ENCODE peak calls at places on chromosomes 4 and X, in six cellular contexts. O is HCT116, W is mesendoderm, R is IMR-90, B is GM23248, H is Karpas-422. S is an unnamed sample.

GRCh38 chr4:182903013-182903412 is 14.2 kb downstream of the DCTD start:
- DNase-seq in O (no peak), H (no peak), W (no peak), B (no peak), R (no peak), S (no peak)

GRCh38 chrX:50158616-50159015 is 42.2 kb downstream of the AKAP4 start:
- DNase-seq in H (no peak), B (no peak), O (no peak), R (no peak), W (no peak), S (no peak)

GRCh38 chr4:169485791-169486742 is 126.3 kb downstream of the NEK1 start:
- DNase-seq in H (peak; percentile 71), W (peak; percentile 65), R (peak; percentile 71), B (peak; percentile 77), O (peak; percentile 49), S (peak; percentile 42)

GRCh38 chr4:143348233-143349077 is 11.8 kb downstream of the GAB1 start:
- DNase-seq in O (no peak), H (no peak), W (no peak), R (no peak), B (no peak), S (no peak)

GRCh38 chr4:80424225-80424581 is 88.7 kb downstream of the CFAP299 start:
- DNase-seq in H (no peak), R (peak; percentile 58), W (no peak), O (no peak), B (no peak), S (no peak)

GRCh38 chrX:103811858-103812257 is 20.2 kb downstream of the RAB9B start:
- DNase-seq in W (no peak), H (no peak), O (no peak), B (no peak), R (no peak), S (no peak)

GRCh38 chr4:4851906-4852305 is 7.6 kb upstream of the MSX1 start:
- DNase-seq in W (no peak), O (no peak), B (no peak), R (no peak), H (no peak), S (no peak)

GRCh38 chr4:6221851-6222760 is 21.8 kb upstream of the JAKMIP1 start:
- DNase-seq in B (peak; percentile 49), R (no peak), W (peak; percentile 81), O (peak; percentile 29), H (no peak), S (no peak)

GRCh38 chr4:113878718-113879117 is 100.7 kb downstream of the ARSJ start:
- DNase-seq in B (peak; percentile 39), O (no peak), H (peak; percentile 46), R (peak; percentile 57), W (peak; percentile 97), S (peak; percentile 75)

GRCh38 chr4:149796381-149796780 is 19.3 kb downstream of the IQCM start:
- DNase-seq in H (no peak), O (no peak), R (no peak), W (peak; percentile 8), B (peak; percentile 15), S (no peak)

GRCh38 chr4:140037353-140038030 is 116.5 kb downstream of the MAML3 start:
- DNase-seq in R (peak; percentile 97), W (no peak), H (no peak), O (no peak), B (peak; percentile 94), S (peak; percentile 97)

GRCh38 chrX:72060196-72060974 is 71.3 kb downstream of the RTL5 start:
- DNase-seq in W (peak; percentile 79), B (peak; percentile 21), H (peak; percentile 65), O (no peak), R (peak; percentile 5), S (no peak)

GRCh38 chr4:14646831-14647230 is 355.4 kb upstream of the CPEB2 start:
- DNase-seq in B (no peak), O (no peak), W (no peak), R (no peak), H (no peak), S (peak; percentile 40)

GRCh38 chr4:67871867-67872266 is 11.9 kb downstream of the TMPRSS11D start:
- DNase-seq in W (peak; percentile 44), H (peak; percentile 67), O (peak; percentile 37), B (peak; percentile 70), R (peak; percentile 61), S (peak; percentile 28)

GRCh38 chr4:1712216-1713002 is at the start of gene SLBP:
- DNase-seq in O (peak; percentile 93), B (peak; percentile 95), R (peak; percentile 88), W (peak; percentile 96), H (peak; percentile 99), S (peak; percentile 85)

GRCh38 chr4:13289391-13289790 is 194.7 kb downstream of the RAB28 start:
- DNase-seq in W (no peak), B (peak; percentile 69), H (no peak), R (peak; percentile 11), O (no peak), S (peak; percentile 82)

GRCh38 chr4:2696423-2696822 is 59.7 kb downstream of the TNIP2 start:
- DNase-seq in R (no peak), W (no peak), B (no peak), O (no peak), H (peak; percentile 98), S (no peak)

GRCh38 chrX:24099394-24099793 is 44.6 kb downstream of the EIF2S3 start:
- DNase-seq in R (no peak), O (no peak), H (no peak), B (no peak), W (no peak), S (no peak)

DNA sequence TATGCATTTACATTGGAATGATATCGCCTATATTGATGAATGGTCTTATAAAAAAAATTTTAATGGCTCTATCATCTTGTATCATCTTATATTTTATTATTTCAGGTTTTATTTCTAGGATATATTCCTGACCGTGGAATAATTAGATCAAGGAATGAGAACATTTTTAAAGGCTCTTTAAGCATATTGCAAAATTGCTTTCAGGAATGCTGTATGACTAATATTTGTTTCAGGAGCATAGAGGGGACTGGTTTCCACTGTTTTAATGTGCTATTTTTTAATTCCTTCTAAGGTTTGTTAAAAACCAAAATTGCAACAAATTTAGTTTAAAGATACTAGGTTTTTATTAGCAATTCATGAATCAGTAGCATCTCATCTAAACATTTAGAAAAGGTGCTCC is 120.2 kb downstream of the BMPR1B start:
- DNase-seq in B (peak; percentile 72), R (peak; percentile 66), W (no peak), H (no peak), O (no peak), S (peak; percentile 31)
- H3K4me2 ChIP-seq in B (peak overlapping the region; percentile 61), R (peak overlapping the region; percentile 17), W (no peak overlapping the region), H (no peak overlapping the region), O (no peak overlapping the region), S (peak overlapping the region; percentile 20)

GRCh38 chr4:83112678-83113428 is 1.7 kb downstream of the PLAC8 start:
- DNase-seq in B (peak; percentile 13), R (peak; percentile 12), W (no peak), O (no peak), H (no peak), S (peak; percentile 72)

GRCh38 chr4:83114576-83114975 is at the start of gene PLAC8:
- DNase-seq in B (no peak), H (no peak), W (peak; percentile 37), O (no peak), R (no peak), S (peak; percentile 21)

GRCh38 chr4:83115000-83115399 is 471 bp upstream of the PLAC8 start:
- DNase-seq in H (no peak), B (peak; percentile 75), W (peak; percentile 70), O (no peak), R (peak; percentile 59), S (peak; percentile 62)

GRCh38 chr4:83113429-83113786 is 1.1 kb downstream of the PLAC8 start:
- DNase-seq in R (no peak), W (no peak), O (no peak), B (no peak), H (no peak), S (no peak)

DNA sequence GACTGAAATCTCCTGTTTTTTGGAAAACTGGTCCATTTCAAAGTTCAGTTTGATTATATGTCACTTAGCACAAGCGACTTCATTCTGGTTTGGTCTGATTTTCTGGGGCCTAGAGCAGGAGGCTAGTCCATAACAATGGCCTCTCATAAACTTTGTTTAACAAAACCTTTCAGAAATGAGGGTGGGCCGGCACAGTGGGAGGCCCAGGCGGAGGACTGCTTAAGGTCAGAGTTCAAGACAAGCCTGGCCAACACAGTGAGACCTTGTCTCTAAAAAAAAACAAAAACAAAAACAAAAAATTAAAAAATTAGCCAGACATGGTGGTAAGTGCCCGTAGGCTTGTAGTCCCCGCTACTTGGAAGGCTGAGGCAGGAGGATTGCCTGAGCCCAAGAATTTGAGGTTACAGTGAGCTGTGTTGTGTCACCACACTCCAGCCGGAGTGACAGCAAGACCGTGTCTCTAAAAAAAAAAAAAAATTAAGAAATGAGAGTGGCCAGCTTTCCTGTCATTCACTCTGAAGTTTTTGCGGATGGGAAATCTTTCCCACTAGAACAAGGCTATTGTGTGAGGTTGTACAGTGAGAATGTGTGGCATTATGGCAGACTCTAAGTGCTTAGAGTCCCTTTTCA is 1.2 kb upstream of the PLAC8 start:
- DNase-seq in R (no peak), W (no peak), B (no peak), H (no peak), O (no peak), S (no peak)
- H3K9ac ChIP-seq in R (no peak overlapping the region), W (no peak overlapping the region), B (no peak overlapping the region), H (no peak overlapping the region), O (no peak overlapping the region), S (no peak overlapping the region)

GRCh38 chr4:55125087-55125721 is at the start of gene KDR:
- DNase-seq in R (no peak), B (peak; percentile 51), O (no peak), W (peak; percentile 74), H (peak; percentile 24), S (peak; percentile 23)

GRCh38 chr4:55122235-55122634 is 3.2 kb downstream of the KDR start:
- DNase-seq in O (no peak), W (no peak), B (no peak), H (peak; percentile 12), R (no peak), S (no peak)

GRCh38 chr4:55124337-55125076 is 888 bp downstream of the KDR start:
- DNase-seq in W (peak; percentile 65), R (no peak), H (peak; percentile 10), B (peak; percentile 13), O (no peak), S (no peak)

GRCh38 chr4:55125763-55126541 is 557 bp upstream of the KDR start:
- DNase-seq in W (peak; percentile 42), R (no peak), O (no peak), H (peak; percentile 14), B (peak; percentile 36), S (peak; percentile 14)

GRCh38 chr4:55123791-55124190 is 1.6 kb downstream of the KDR start:
- DNase-seq in W (peak; percentile 10), H (peak; percentile 21), O (no peak), B (no peak), R (no peak), S (no peak)
- H3K27me3 ChIP-seq in W (no peaks in the 10 kb centered on the region), H (no peaks in the 10 kb centered on the region), O (no peaks in the 10 kb centered on the region), B (peaks cover 13% of the 10 kb centered on the region), R (peaks cover 34% of the 10 kb centered on the region), S (peaks cover 2% of the 10 kb centered on the region)

GRCh38 chrX:110180928-110181310 is 137.0 kb downstream of the AMMECR1 start:
- DNase-seq in O (peak; percentile 47), H (no peak), R (peak; percentile 36), W (no peak), B (peak; percentile 83), S (peak; percentile 49)
- H3K4me2 ChIP-seq in O (peak overlapping the region; percentile 62), H (no peak overlapping the region), R (peak overlapping the region; percentile 54), W (no peak overlapping the region), B (peak overlapping the region; percentile 34), S (peak overlapping the region; percentile 78)

GRCh38 chr4:88797725-88798124 is 100.1 kb upstream of the NAP1L5 start:
- DNase-seq in B (no peak), R (no peak), O (no peak), W (no peak), H (no peak), S (no peak)
- H3K9ac ChIP-seq in B (no peak overlapping the region), R (no peak overlapping the region), O (no peak overlapping the region), W (no peak overlapping the region), H (no peak overlapping the region), S (no peak overlapping the region)

S was measured in astrocyte.